ENCODE peak calls at places on chromosomes 6 and 20, in nine cellular contexts. Z is posterior cingulate gyrus, I is cardiac fibroblast, E is choroid plexus epithelial cell, W is GM12878, Q is fibroblast of the conjunctiva, B is fibroblast of lung, S is NCI-H187 treated with DMSO at 0.1 percent for 48 hours, X is stromal cell of bone marrow. R is an unnamed sample.

GRCh38 chr6:42938987-42939809 is 9.9 kb downstream of the CNPY3 start:
- DNase-seq in Z (no peak), I (no peak), E (no peak), W (no peak), Q (no peak), B (no peak), S (no peak), X (no peak), R (no peak)

GRCh38 chr6:112289039-112289566 is 34.7 kb upstream of the LAMA4 start:
- DNase-seq in Z (no peak), I (peak; percentile 97), E (peak; percentile 98), W (no peak), Q (peak; percentile 95), B (peak; percentile 98), S (no peak), X (peak; percentile 93), R (peak; percentile 96)

GRCh38 chr6:42120895-42121865 is 21.2 kb downstream of the C6orf132 start:
- DNase-seq in Z (no peak), I (no peak), E (no peak), W (no peak), Q (no peak), B (peak; percentile 9), S (no peak), X (no peak), R (no peak)

GRCh38 chr6:169501777-169502313 is 200.0 kb downstream of the WDR27 start:
- DNase-seq in Z (no peak), I (no peak), E (no peak), W (no peak), Q (no peak), B (no peak), S (no peak), X (no peak), R (no peak)

GRCh38 chr20:4920131-4920530 is 81.2 kb downstream of the SLC23A2 start:
- DNase-seq in Z (no peak), I (no peak), E (no peak), W (no peak), Q (no peak), B (no peak), S (no peak), X (no peak), R (no peak)

GRCh38 chr20:33415948-33416347 is 14.6 kb upstream of the CDK5RAP1 start:
- DNase-seq in Z (peak; percentile 49), I (peak; percentile 73), E (peak; percentile 64), W (no peak), Q (no peak), B (peak; percentile 70), S (no peak), X (no peak), R (peak; percentile 35)

GRCh38 chr6:160085226-160085625 is 36.4 kb upstream of the SLC22A1 start:
- DNase-seq in Z (no peak), I (no peak), E (no peak), W (no peak), Q (no peak), B (no peak), S (no peak), X (no peak), R (no peak)

GRCh38 chr6:135012349-135012748 is 42.3 kb downstream of the HBS1L start:
- DNase-seq in Z (no peak), I (no peak), E (no peak), W (no peak), Q (no peak), B (no peak), S (no peak), X (no peak), R (no peak)

GRCh38 chr6:28985396-28986164 is 19.5 kb downstream of the ZNF311 start:
- DNase-seq in Z (peak; percentile 74), I (peak; percentile 99), E (peak; percentile 99), W (no peak), Q (peak; percentile 97), B (peak; percentile 99), S (peak; percentile 63), X (peak; percentile 96), R (peak; percentile 98)

GRCh38 chr20:3766832-3767433 is 620 bp downstream of the ADISSP start:
- DNase-seq in Z (no peak), I (no peak), E (no peak), W (no peak), Q (no peak), B (no peak), S (no peak), X (no peak), R (no peak)

GRCh38 chr20:13231031-13231752 is 10.1 kb downstream of the ISM1 start:
- DNase-seq in Z (no peak), I (no peak), E (no peak), W (no peak), Q (no peak), B (no peak), S (no peak), X (peak; percentile 83), R (peak; percentile 28)